ENCODE peak calls at places on chromosomes 7 and 10, in five cellular contexts. R, G, F, M and U are unnamed samples.

GRCh38 chr7:84941291-84941690 is 245.6 kb downstream of the SEMA3D start:
- DNase-seq in R (no peak), G (no peak), F (no peak), M (no peak), U (no peak)

GRCh38 chr10:8282340-8282739 is 227.9 kb downstream of the GATA3 start:
- DNase-seq in R (no peak), G (no peak), F (no peak), M (no peak), U (no peak)

GRCh38 chr7:148699772-148700629 is 1.3 kb downstream of the CUL1 start:
- DNase-seq in R (no peak), G (peak), F (peak), M (peak), U (peak)

GRCh38 chr7:106570948-106571418 is 90.0 kb downstream of the CCDC71L start:
- DNase-seq in R (no peak), G (peak), F (no peak), M (no peak), U (no peak)

GRCh38 chr10:79022565-79023488 is 45.9 kb upstream of the ZMIZ1 start:
- DNase-seq in R (no peak), G (no peak), F (no peak), M (no peak), U (no peak)

GRCh38 chr7:150325110-150325611 is 1.8 kb upstream of the ACTR3C start:
- DNase-seq in R (no peak), G (peak), F (no peak), M (no peak), U (no peak)

GRCh38 chr7:51256244-51256781 is 60.3 kb downstream of the COBL start:
- DNase-seq in R (no peak), G (no peak), F (peak), M (no peak), U (no peak)

GRCh38 chr10:110447886-110448285 is 49.8 kb upstream of the DUSP5 start:
- DNase-seq in R (no peak), G (no peak), F (no peak), M (no peak), U (no peak)

GRCh38 chr7:45657890-45658715 is 83.9 kb downstream of the ADCY1 start:
- DNase-seq in R (no peak), G (no peak), F (no peak), M (no peak), U (no peak)

GRCh38 chr7:87148332-87148955 is 3.8 kb upstream of the DMTF1 start:
- DNase-seq in R (no peak), G (peak), F (peak), M (peak), U (peak)

GRCh38 chr7:34158754-34159153 is 253.4 kb downstream of the BMPER start:
- DNase-seq in R (no peak), G (no peak), F (peak), M (no peak), U (no peak)

GRCh38 chr10:1551636-1552338 is 185.5 kb downstream of the ADARB2 start:
- DNase-seq in R (no peak), G (no peak), F (no peak), M (no peak), U (no peak)

GRCh38 chr7:55508301-55509011 is 63.8 kb downstream of the VOPP1 start:
- DNase-seq in R (no peak), G (no peak), F (no peak), M (no peak), U (no peak)

GRCh38 chr10:51972733-51973346 is 273.4 kb upstream of the CSTF2T start:
- DNase-seq in R (no peak), G (no peak), F (no peak), M (no peak), U (no peak)

GRCh38 chr10:133129151-133129853 is 30.7 kb upstream of the KNDC1 start:
- DNase-seq in R (no peak), G (no peak), F (no peak), M (no peak), U (no peak)

GRCh38 chr7:128703605-128704004 is 31.5 kb downstream of the GARIN1A start:
- DNase-seq in R (no peak), G (peak), F (no peak), M (peak), U (no peak)

GRCh38 chr10:99788598-99789259 is 6.3 kb downstream of the ABCC2 start:
- DNase-seq in R (no peak), G (peak), F (no peak), M (no peak), U (no peak)

GRCh38 chr7:15647309-15647708 is 39.2 kb downstream of the MEOX2 start:
- DNase-seq in R (no peak), G (no peak), F (no peak), M (no peak), U (no peak)

GRCh38 chr10:77835669-77836086 is 90.9 kb downstream of the DLG5 start:
- DNase-seq in R (no peak), G (no peak), F (no peak), M (no peak), U (no peak)

GRCh38 chr7:150374472-150374871 is 4.7 kb upstream of the ZNF775 start:
- DNase-seq in R (no peak), G (no peak), F (no peak), M (no peak), U (no peak)

GRCh38 chr10:132104471-132105301 is 38.9 kb downstream of the JAKMIP3 start:
- DNase-seq in R (no peak), G (no peak), F (no peak), M (no peak), U (no peak)

GRCh38 chr10:25522946-25523608 is 348.3 kb downstream of the GPR158 start:
- DNase-seq in R (no peak), G (no peak), F (peak), M (no peak), U (no peak)

GRCh38 chr7:45184326-45185027 is 26.9 kb downstream of the RAMP3 start:
- DNase-seq in R (no peak), G (no peak), F (no peak), M (no peak), U (no peak)

GRCh38 chr7:24757799-24758275 is 573 bp upstream of the GSDME start:
- DNase-seq in R (no peak), G (peak), F (peak), M (no peak), U (no peak)

GRCh38 chr7:36962367-36962766 is 238.1 kb upstream of the AOAH start:
- DNase-seq in R (no peak), G (no peak), F (no peak), M (peak), U (no peak)

GRCh38 chr10:30736685-30737232 is 107.2 kb upstream of the LYZL2 start:
- DNase-seq in R (no peak), G (peak), F (no peak), M (peak), U (peak)

GRCh38 chr10:11159543-11160215 is 142.0 kb downstream of the CELF2 start:
- DNase-seq in R (no peak), G (no peak), F (peak), M (no peak), U (no peak)

GRCh38 chr7:408651-409343 is 110.8 kb downstream of the PDGFA start:
- DNase-seq in R (no peak), G (no peak), F (no peak), M (no peak), U (no peak)

GRCh38 chr10:46523881-46524470 is 32.5 kb downstream of the GPRIN2 start:
- DNase-seq in R (peak), G (peak), F (no peak), M (no peak), U (no peak)

GRCh38 chr10:132571565-132572544 is 34.3 kb downstream of the INPP5A start:
- DNase-seq in R (no peak), G (peak), F (peak), M (peak), U (peak)

GRCh38 chr10:78764846-78765430 is 303.8 kb upstream of the ZMIZ1 start:
- DNase-seq in R (no peak), G (no peak), F (no peak), M (no peak), U (no peak)

GRCh38 chr7:38220452-38220851 is 42.4 kb downstream of the STARD3NL start:
- DNase-seq in R (no peak), G (no peak), F (no peak), M (no peak), U (no peak)

GRCh38 chr10:103535595-103535994 is 42.1 kb downstream of the NEURL1 start:
- DNase-seq in R (no peak), G (no peak), F (no peak), M (no peak), U (no peak)